ENCODE peak calls at places on chromosomes 3 and 15, in five cellular contexts. One of them, this sample, is unnamed.

GRCh38 chr3:128372281-128372680 is 94.4 kb downstream of the DNAJB8 start:
- DNase-seq in BJ: no peak
- DNase-seq in thoracic aorta: no peak
- DNase-seq in choroid plexus epithelial cell: no peak
- DNase-seq in cardiac fibroblast: no peak
- DNase-seq in this sample: no peak

GRCh38 chr3:153072856-153073255 is 89.2 kb upstream of the RAP2B start:
- DNase-seq in BJ: no peak
- DNase-seq in thoracic aorta: no peak
- DNase-seq in choroid plexus epithelial cell: no peak
- DNase-seq in cardiac fibroblast: no peak
- DNase-seq in this sample: no peak

GRCh38 chr3:127069814-127070440 is 87.0 kb downstream of the PLXNA1 start:
- DNase-seq in BJ: no peak
- DNase-seq in thoracic aorta: no peak
- DNase-seq in choroid plexus epithelial cell: no peak
- DNase-seq in cardiac fibroblast: no peak
- DNase-seq in this sample: no peak

GRCh38 chr15:39391230-39391629 is 189.6 kb upstream of the THBS1 start:
- DNase-seq in BJ: no peak
- DNase-seq in thoracic aorta: no peak
- DNase-seq in choroid plexus epithelial cell: no peak
- DNase-seq in cardiac fibroblast: peak; percentile 78
- DNase-seq in this sample: peak; percentile 40

GRCh38 chr3:107992976-107993684 is 97.7 kb downstream of the CD47 start:
- DNase-seq in BJ: no peak
- DNase-seq in thoracic aorta: no peak
- DNase-seq in choroid plexus epithelial cell: no peak
- DNase-seq in cardiac fibroblast: peak; percentile 51
- DNase-seq in this sample: peak; percentile 79

GRCh38 chr15:70703483-70703882 is 59.9 kb downstream of the UACA start:
- DNase-seq in BJ: no peak
- DNase-seq in thoracic aorta: no peak
- DNase-seq in choroid plexus epithelial cell: no peak
- DNase-seq in cardiac fibroblast: peak; percentile 28
- DNase-seq in this sample: peak; percentile 24

GRCh38 chr3:56624725-56625124 is 58.3 kb downstream of the TASOR start:
- DNase-seq in BJ: peak; percentile 22
- DNase-seq in thoracic aorta: no peak
- DNase-seq in choroid plexus epithelial cell: peak; percentile 73
- DNase-seq in cardiac fibroblast: peak; percentile 34
- DNase-seq in this sample: peak; percentile 60

GRCh38 chr3:171640520-171641412 is 169.5 kb downstream of the PLD1 start:
- DNase-seq in BJ: peak; percentile 39
- DNase-seq in thoracic aorta: no peak
- DNase-seq in choroid plexus epithelial cell: peak; percentile 74
- DNase-seq in cardiac fibroblast: peak; percentile 52
- DNase-seq in this sample: peak; percentile 32

GRCh38 chr15:70505411-70505919 is 257.9 kb downstream of the UACA start:
- DNase-seq in BJ: peak; percentile 51
- DNase-seq in thoracic aorta: no peak
- DNase-seq in choroid plexus epithelial cell: peak; percentile 83
- DNase-seq in cardiac fibroblast: peak; percentile 79
- DNase-seq in this sample: peak; percentile 88

GRCh38 chr3:89360155-89360554 is 252.7 kb downstream of the EPHA3 start:
- DNase-seq in BJ: no peak
- DNase-seq in thoracic aorta: no peak
- DNase-seq in choroid plexus epithelial cell: peak; percentile 58
- DNase-seq in cardiac fibroblast: peak; percentile 26
- DNase-seq in this sample: peak; percentile 13

GRCh38 chr3:11803977-11804903 is 42.4 kb downstream of the TAMM41 start:
- DNase-seq in BJ: no peak
- DNase-seq in thoracic aorta: no peak
- DNase-seq in choroid plexus epithelial cell: peak; percentile 84
- DNase-seq in cardiac fibroblast: peak; percentile 78
- DNase-seq in this sample: peak; percentile 63

GRCh38 chr15:64349375-64349774 is 6.6 kb downstream of the CSNK1G1 start:
- DNase-seq in BJ: no peak
- DNase-seq in thoracic aorta: no peak
- DNase-seq in choroid plexus epithelial cell: no peak
- DNase-seq in cardiac fibroblast: no peak
- DNase-seq in this sample: no peak

GRCh38 chr3:153906366-153906765 is 214.8 kb upstream of the ARHGEF26 start:
- DNase-seq in BJ: no peak
- DNase-seq in thoracic aorta: no peak
- DNase-seq in choroid plexus epithelial cell: no peak
- DNase-seq in cardiac fibroblast: no peak
- DNase-seq in this sample: no peak

GRCh38 chr3:130508970-130509369 is 8.0 kb upstream of the COL6A6 start:
- DNase-seq in BJ: no peak
- DNase-seq in thoracic aorta: no peak
- DNase-seq in choroid plexus epithelial cell: peak; percentile 18
- DNase-seq in cardiac fibroblast: peak; percentile 40
- DNase-seq in this sample: peak; percentile 14

GRCh38 chr15:96325579-96326331 is 4.7 kb upstream of the NR2F2 start:
- DNase-seq in BJ: no peak
- DNase-seq in thoracic aorta: no peak
- DNase-seq in choroid plexus epithelial cell: peak; percentile 81
- DNase-seq in cardiac fibroblast: peak; percentile 55
- DNase-seq in this sample: peak; percentile 57

GRCh38 chr3:27507515-27508266 is 23.5 kb upstream of the SLC4A7 start:
- DNase-seq in BJ: no peak
- DNase-seq in thoracic aorta: no peak
- DNase-seq in choroid plexus epithelial cell: no peak
- DNase-seq in cardiac fibroblast: peak; percentile 33
- DNase-seq in this sample: no peak

GRCh38 chr3:127662051-127662469 is 10.7 kb upstream of the ABTB1 start:
- DNase-seq in BJ: no peak
- DNase-seq in thoracic aorta: no peak
- DNase-seq in choroid plexus epithelial cell: no peak
- DNase-seq in cardiac fibroblast: no peak
- DNase-seq in this sample: no peak

GRCh38 chr3:120111898-120112297 is 17.7 kb upstream of the GSK3B start:
- DNase-seq in BJ: no peak
- DNase-seq in thoracic aorta: no peak
- DNase-seq in choroid plexus epithelial cell: no peak
- DNase-seq in cardiac fibroblast: no peak
- DNase-seq in this sample: no peak

GRCh38 chr3:117719316-117719926 is 1009.8 kb downstream of the TUSC7 start:
- DNase-seq in BJ: no peak
- DNase-seq in thoracic aorta: no peak
- DNase-seq in choroid plexus epithelial cell: peak; percentile 52
- DNase-seq in cardiac fibroblast: peak; percentile 41
- DNase-seq in this sample: peak; percentile 39

GRCh38 chr15:72591361-72591760 is 63.1 kb upstream of the GOLGA6B start:
- DNase-seq in BJ: peak; percentile 51
- DNase-seq in thoracic aorta: no peak
- DNase-seq in choroid plexus epithelial cell: no peak
- DNase-seq in cardiac fibroblast: peak; percentile 23
- DNase-seq in this sample: peak; percentile 47

GRCh38 chr3:52887166-52887565 is 10.2 kb downstream of the STIMATE start:
- DNase-seq in BJ: no peak
- DNase-seq in thoracic aorta: no peak
- DNase-seq in choroid plexus epithelial cell: no peak
- DNase-seq in cardiac fibroblast: no peak
- DNase-seq in this sample: no peak
- TF ChIP-seq CTCF in BJ: no peak
- TF ChIP-seq CTCF in thoracic aorta: no peak
- TF ChIP-seq CTCF in choroid plexus epithelial cell: no peak
- TF ChIP-seq CTCF in cardiac fibroblast: no peak
- TF ChIP-seq CTCF in this sample: no peak

GRCh38 chr3:58202917-58203360 is 7.8 kb downstream of the DNASE1L3 start:
- DNase-seq in BJ: no peak
- DNase-seq in thoracic aorta: no peak
- DNase-seq in choroid plexus epithelial cell: no peak
- DNase-seq in cardiac fibroblast: no peak
- DNase-seq in this sample: no peak

GRCh38 chr3:58198804-58199203 is 12.0 kb downstream of the DNASE1L3 start:
- DNase-seq in BJ: no peak
- DNase-seq in thoracic aorta: no peak
- DNase-seq in choroid plexus epithelial cell: no peak
- DNase-seq in cardiac fibroblast: peak; percentile 51
- DNase-seq in this sample: no peak

GRCh38 chr3:58198362-58198761 is 12.4 kb downstream of the DNASE1L3 start:
- DNase-seq in BJ: no peak
- DNase-seq in thoracic aorta: no peak
- DNase-seq in choroid plexus epithelial cell: peak; percentile 65
- DNase-seq in cardiac fibroblast: no peak
- DNase-seq in this sample: peak; percentile 8

GRCh38 chr3:58200121-58200709 is 10.6 kb downstream of the DNASE1L3 start:
- DNase-seq in BJ: no peak
- DNase-seq in thoracic aorta: no peak
- DNase-seq in choroid plexus epithelial cell: no peak
- DNase-seq in cardiac fibroblast: no peak
- DNase-seq in this sample: no peak

DNA sequence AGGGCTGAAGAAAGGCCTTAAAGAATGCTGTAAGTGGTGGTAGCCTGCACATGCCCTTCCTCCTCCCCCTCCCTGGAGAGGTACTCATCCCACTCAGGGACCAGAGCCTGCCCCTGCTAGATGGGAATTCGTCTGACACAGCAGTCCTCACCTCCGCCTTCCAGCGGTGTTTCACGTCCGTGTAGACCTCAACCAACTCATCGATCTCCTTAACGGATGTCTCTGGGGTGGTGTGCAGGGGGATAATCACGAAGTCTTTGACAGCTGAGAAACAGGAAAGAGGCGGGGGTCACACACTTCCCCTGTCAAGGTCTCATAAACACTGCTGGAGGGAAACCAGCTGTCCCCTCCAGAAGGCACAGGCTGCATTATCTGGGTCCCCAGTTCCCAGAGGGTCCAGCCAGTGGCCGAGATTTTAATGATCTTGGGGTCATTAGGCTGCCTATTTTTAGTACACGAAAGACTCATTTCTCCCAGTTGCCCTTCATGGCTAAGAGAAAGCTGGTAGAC is 9.9 kb downstream of the DNASE1L3 start:
- DNase-seq in BJ: no peak
- DNase-seq in thoracic aorta: no peak
- DNase-seq in choroid plexus epithelial cell: no peak
- DNase-seq in cardiac fibroblast: no peak
- DNase-seq in this sample: no peak
- H3K4me3 ChIP-seq in BJ: no peak overlapping the region
- H3K4me3 ChIP-seq in thoracic aorta: no peak overlapping the region
- H3K4me3 ChIP-seq in choroid plexus epithelial cell: no peak overlapping the region
- H3K4me3 ChIP-seq in cardiac fibroblast: no peak overlapping the region
- H3K4me3 ChIP-seq in this sample: no peak overlapping the region

GRCh38 chr3:14152233-14152962 is 26.0 kb downstream of the XPC start:
- DNase-seq in BJ: no peak
- DNase-seq in thoracic aorta: no peak
- DNase-seq in choroid plexus epithelial cell: peak; percentile 26
- DNase-seq in cardiac fibroblast: no peak
- DNase-seq in this sample: no peak
- TF ChIP-seq CTCF in BJ: peak; percentile 26
- TF ChIP-seq CTCF in thoracic aorta: no peak
- TF ChIP-seq CTCF in choroid plexus epithelial cell: peak; percentile 51
- TF ChIP-seq CTCF in cardiac fibroblast: peak; percentile 13
- TF ChIP-seq CTCF in this sample: peak; percentile 29

DNA sequence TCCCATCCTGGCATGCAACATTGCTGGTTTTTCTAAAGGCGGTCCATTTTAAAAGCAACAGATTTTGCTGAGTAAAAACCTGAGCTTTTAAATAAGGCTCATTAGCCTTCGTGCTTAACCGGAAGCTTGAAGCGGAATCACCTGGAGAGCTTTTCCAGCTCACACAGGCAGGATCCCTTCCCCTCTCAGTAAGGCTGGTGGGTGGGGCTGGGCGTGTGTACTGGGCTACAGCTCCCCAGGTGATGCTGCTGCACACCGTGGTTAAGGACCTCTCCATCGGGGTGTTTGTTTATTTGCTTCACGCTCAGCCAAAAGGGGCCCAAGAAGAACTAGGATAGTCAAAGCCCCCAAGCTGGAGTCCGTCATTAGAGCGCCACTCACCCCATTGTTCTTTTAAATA is 17.2 kb upstream of the MEX3B start:
- DNase-seq in BJ: no peak
- DNase-seq in thoracic aorta: no peak
- DNase-seq in choroid plexus epithelial cell: no peak
- DNase-seq in cardiac fibroblast: no peak
- DNase-seq in this sample: no peak
- H3K4me3 ChIP-seq in BJ: no peak overlapping the region
- H3K4me3 ChIP-seq in thoracic aorta: no peak overlapping the region
- H3K4me3 ChIP-seq in choroid plexus epithelial cell: no peak overlapping the region
- H3K4me3 ChIP-seq in cardiac fibroblast: no peak overlapping the region
- H3K4me3 ChIP-seq in this sample: no peak overlapping the region

DNA sequence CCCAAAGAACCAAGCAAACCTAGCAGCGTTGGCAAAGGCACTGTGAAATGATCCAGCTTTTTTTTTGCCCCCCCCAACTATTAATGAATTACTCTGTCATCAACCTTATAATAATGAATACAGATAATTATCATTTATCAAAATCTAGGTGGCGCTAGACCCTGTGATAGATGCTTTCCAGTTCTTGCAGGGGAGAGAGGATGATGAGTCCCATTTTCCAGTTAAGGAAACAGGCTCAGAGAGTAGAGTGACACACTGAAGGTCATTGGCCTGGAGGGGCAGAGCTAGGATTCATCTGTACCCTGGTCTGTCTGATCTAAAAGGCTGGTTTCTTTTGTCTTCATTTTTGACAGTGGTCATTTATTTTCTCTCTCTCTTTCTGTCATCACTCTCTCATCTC is 5.0 kb downstream of the ACOX2 start:
- DNase-seq in BJ: no peak
- DNase-seq in thoracic aorta: no peak
- DNase-seq in choroid plexus epithelial cell: no peak
- DNase-seq in cardiac fibroblast: no peak
- DNase-seq in this sample: peak; percentile 37
- TF ChIP-seq CTCF in BJ: no peak
- TF ChIP-seq CTCF in thoracic aorta: no peak
- TF ChIP-seq CTCF in choroid plexus epithelial cell: peak; percentile 35
- TF ChIP-seq CTCF in cardiac fibroblast: peak; percentile 7
- TF ChIP-seq CTCF in this sample: peak; percentile 22

GRCh38 chr3:45223889-45224730 is 2.0 kb downstream of the TMEM158 start:
- DNase-seq in BJ: no peak
- DNase-seq in thoracic aorta: no peak
- DNase-seq in choroid plexus epithelial cell: peak; percentile 44
- DNase-seq in cardiac fibroblast: peak; percentile 26
- DNase-seq in this sample: peak; percentile 69
- H3K4me3 ChIP-seq in BJ: peak overlapping the region; percentile 64
- H3K4me3 ChIP-seq in thoracic aorta: peak overlapping the region; percentile 74
- H3K4me3 ChIP-seq in choroid plexus epithelial cell: peak overlapping the region; percentile 67
- H3K4me3 ChIP-seq in cardiac fibroblast: peak overlapping the region; percentile 63
- H3K4me3 ChIP-seq in this sample: peak overlapping the region; percentile 95

GRCh38 chr3:136351905-136352304 is 101.8 kb downstream of the PCCB start:
- DNase-seq in BJ: no peak
- DNase-seq in thoracic aorta: no peak
- DNase-seq in choroid plexus epithelial cell: no peak
- DNase-seq in cardiac fibroblast: no peak
- DNase-seq in this sample: no peak
- TF ChIP-seq CTCF in BJ: no peak
- TF ChIP-seq CTCF in thoracic aorta: no peak
- TF ChIP-seq CTCF in choroid plexus epithelial cell: peak; percentile 22
- TF ChIP-seq CTCF in cardiac fibroblast: no peak
- TF ChIP-seq CTCF in this sample: peak; percentile 21